ENCODE peak calls at places on chromosomes 3 and 15, in six cellular contexts. One of them, this sample, is unnamed.

GRCh38 chr3:197339841-197340520 is 41.6 kb upstream of the DLG1 start:
- DNase-seq in T-helper 1 cell: no peak
- DNase-seq in substantia nigra: no peak
- DNase-seq in sciatic nerve: peak; percentile 66
- DNase-seq in HFF-Myc: no peak
- DNase-seq in GF-D8: no peak
- DNase-seq in this sample: no peak

GRCh38 chr3:113277414-113277813 is 66.1 kb downstream of the BOC start:
- DNase-seq in sciatic nerve: no peak
- DNase-seq in GF-D8: no peak
- DNase-seq in HFF-Myc: no peak
- DNase-seq in substantia nigra: no peak
- DNase-seq in T-helper 1 cell: no peak
- DNase-seq in this sample: no peak

GRCh38 chr3:25293736-25294135 is 134.3 kb upstream of the RARB start:
- DNase-seq in GF-D8: no peak
- DNase-seq in sciatic nerve: no peak
- DNase-seq in T-helper 1 cell: no peak
- DNase-seq in HFF-Myc: no peak
- DNase-seq in substantia nigra: no peak
- DNase-seq in this sample: no peak

GRCh38 chr3:43794776-43795175 is 104.0 kb downstream of the ABHD5 start:
- DNase-seq in T-helper 1 cell: no peak
- DNase-seq in HFF-Myc: no peak
- DNase-seq in substantia nigra: no peak
- DNase-seq in sciatic nerve: no peak
- DNase-seq in GF-D8: no peak
- DNase-seq in this sample: no peak

GRCh38 chr3:14340960-14341708 is 61.3 kb upstream of the SLC6A6 start:
- DNase-seq in T-helper 1 cell: no peak
- DNase-seq in GF-D8: no peak
- DNase-seq in sciatic nerve: no peak
- DNase-seq in substantia nigra: no peak
- DNase-seq in HFF-Myc: no peak
- DNase-seq in this sample: no peak

GRCh38 chr15:31271224-31271635 is 55.4 kb upstream of the KLF13 start:
- DNase-seq in GF-D8: no peak
- DNase-seq in sciatic nerve: no peak
- DNase-seq in T-helper 1 cell: no peak
- DNase-seq in substantia nigra: no peak
- DNase-seq in HFF-Myc: no peak
- DNase-seq in this sample: no peak

GRCh38 chr3:197516517-197516889 is 39.3 kb downstream of the BDH1 start:
- DNase-seq in T-helper 1 cell: no peak
- DNase-seq in substantia nigra: no peak
- DNase-seq in HFF-Myc: no peak
- DNase-seq in sciatic nerve: peak; percentile 54
- DNase-seq in GF-D8: no peak
- DNase-seq in this sample: no peak

GRCh38 chr15:41476416-41477048 is 17.1 kb upstream of the ITPKA start:
- DNase-seq in T-helper 1 cell: no peak
- DNase-seq in HFF-Myc: no peak
- DNase-seq in substantia nigra: no peak
- DNase-seq in sciatic nerve: no peak
- DNase-seq in GF-D8: no peak
- DNase-seq in this sample: no peak

GRCh38 chr3:48847053-48847585 is 555 bp downstream of the PRKAR2A start:
- DNase-seq in HFF-Myc: peak; percentile 47
- DNase-seq in substantia nigra: peak; percentile 68
- DNase-seq in sciatic nerve: peak; percentile 84
- DNase-seq in T-helper 1 cell: peak; percentile 46
- DNase-seq in GF-D8: peak; percentile 34
- DNase-seq in this sample: peak; percentile 54

This sample was measured in MM.1S.